ENCODE peak calls at places on chromosomes 7 and 10, in ten cellular contexts. T is foreskin keratinocyte; F is CD8-positive, alpha-beta T cell; Q is AG04450; I is AG09309; E is GM12865; C is GM12878; A is PC-3; D is tibial artery; V is psoas muscle. W is an unnamed sample.

GRCh38 chr10:119652361-119652760 is 1.2 kb downstream of the BAG3 start:
- DNase-seq in T (peak; percentile 56), F (no peak), Q (peak; percentile 34), I (peak; percentile 48), E (peak; percentile 42), C (no peak), A (peak; percentile 57), D (no peak), V (no peak), W (no peak)

GRCh38 chr10:57983226-57983870 is 284.3 kb downstream of the IPMK start:
- DNase-seq in T (peak; percentile 63), F (no peak), Q (no peak), I (no peak), E (no peak), C (no peak), A (peak; percentile 64), D (no peak), V (no peak), W (no peak)

GRCh38 chr7:39950473-39951155 is 558 bp downstream of the CDK13 start:
- DNase-seq in T (no peak), F (peak; percentile 4), Q (no peak), I (no peak), E (peak; percentile 61), C (no peak), A (peak; percentile 23), D (peak; percentile 29), V (peak; percentile 83), W (peak; percentile 35)

GRCh38 chr10:16117305-16117695 is 257.0 kb upstream of the MINDY3 start:
- DNase-seq in T (no peak), F (no peak), Q (no peak), I (no peak), E (no peak), C (no peak), A (no peak), D (no peak), V (no peak), W (no peak)

GRCh38 chr10:126357169-126357568 is 31.1 kb downstream of the ADAM12 start:
- DNase-seq in T (no peak), F (no peak), Q (no peak), I (no peak), E (no peak), C (no peak), A (no peak), D (no peak), V (no peak), W (no peak)

GRCh38 chr10:60466267-60467201 is 76.9 kb upstream of the ANK3 start:
- DNase-seq in T (no peak), F (no peak), Q (peak; percentile 11), I (no peak), E (no peak), C (no peak), A (peak; percentile 99), D (no peak), V (no peak), W (no peak)

GRCh38 chr7:152925412-152926147 is 166.0 kb downstream of the ACTR3B start:
- DNase-seq in T (no peak), F (no peak), Q (no peak), I (no peak), E (no peak), C (no peak), A (no peak), D (no peak), V (no peak), W (peak; percentile 58)

GRCh38 chr10:111824128-111824527 is 359.4 kb downstream of the GPAM start:
- DNase-seq in T (no peak), F (no peak), Q (no peak), I (no peak), E (no peak), C (no peak), A (no peak), D (no peak), V (no peak), W (no peak)

GRCh38 chr10:1404236-1404952 is 332.9 kb downstream of the ADARB2 start:
- DNase-seq in T (no peak), F (no peak), Q (no peak), I (no peak), E (no peak), C (no peak), A (no peak), D (no peak), V (no peak), W (no peak)

GRCh38 chr10:1403508-1404230 is 333.7 kb downstream of the ADARB2 start:
- DNase-seq in T (no peak), F (no peak), Q (no peak), I (no peak), E (no peak), C (no peak), A (no peak), D (no peak), V (no peak), W (no peak)

GRCh38 chr10:1406172-1406975 is 331.0 kb downstream of the ADARB2 start:
- DNase-seq in T (no peak), F (no peak), Q (no peak), I (no peak), E (no peak), C (no peak), A (no peak), D (no peak), V (no peak), W (no peak)

GRCh38 chr10:1402821-1403507 is 334.4 kb downstream of the ADARB2 start:
- DNase-seq in T (no peak), F (no peak), Q (no peak), I (no peak), E (no peak), C (no peak), A (no peak), D (no peak), V (no peak), W (no peak)

DNA sequence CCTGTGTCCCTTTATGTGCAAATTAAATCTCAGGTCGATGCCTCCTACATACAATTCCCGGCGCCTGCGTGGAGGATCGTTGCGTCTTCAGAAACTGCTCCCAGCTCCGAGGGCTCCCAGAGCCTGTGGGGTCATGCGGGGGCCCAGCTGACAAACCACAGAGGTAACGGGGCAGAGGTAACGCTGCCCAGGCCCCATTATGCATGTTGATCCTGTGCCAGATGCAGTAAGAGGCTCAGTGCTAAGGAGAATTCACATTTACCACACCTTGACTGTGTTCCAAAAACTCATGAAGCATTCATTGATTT is 332.4 kb downstream of the ADARB2 start:
- DNase-seq in T (no peak), F (no peak), Q (no peak), I (no peak), E (no peak), C (no peak), A (no peak), D (no peak), V (no peak), W (no peak)
- TF ChIP-seq CTCF in T (no peak), F (no peak), Q (no peak), I (no peak), E (no peak), C (no peak), A (no peak), D (no peak), V (no peak), W (no peak)

DNA sequence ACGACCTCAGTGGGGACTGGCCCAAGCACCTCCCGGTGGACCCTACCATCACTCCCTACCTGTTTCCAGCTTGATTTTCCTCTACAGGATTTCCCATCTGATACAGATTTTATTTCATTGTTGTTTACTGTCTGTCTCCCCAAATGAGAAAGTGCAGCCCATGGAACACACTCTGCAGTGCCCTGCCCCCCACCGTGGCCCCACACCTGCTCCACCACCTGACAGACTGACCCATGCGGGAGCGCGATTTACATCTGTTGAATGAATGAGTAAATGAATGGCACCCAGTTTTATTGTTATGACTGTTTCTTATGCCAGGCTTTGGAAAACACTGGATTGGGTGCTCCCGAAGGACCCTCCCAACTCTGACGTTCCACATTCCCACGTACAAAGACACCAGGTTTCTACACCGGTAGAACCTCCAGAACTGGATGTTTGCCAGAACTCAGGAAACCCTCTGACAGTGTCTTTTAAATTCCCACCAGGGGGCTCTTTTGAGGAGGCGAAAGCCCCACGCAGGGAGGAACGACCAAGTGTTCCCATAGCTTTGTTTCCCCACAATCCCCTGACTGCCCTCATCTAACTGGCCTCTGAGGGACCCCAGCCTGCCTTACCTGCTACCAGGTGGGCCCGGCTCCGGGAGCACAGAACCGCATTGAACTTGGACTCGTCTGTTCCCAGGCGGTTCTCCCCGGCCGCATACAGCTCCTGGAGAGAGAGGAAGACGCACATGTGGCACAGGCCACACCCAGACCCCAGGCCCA is 29.0 kb downstream of the PLAC9 start:
- DNase-seq in T (no peak), F (no peak), Q (no peak), I (no peak), E (no peak), C (no peak), A (peak; percentile 76), D (no peak), V (no peak), W (no peak)
- TF ChIP-seq CTCF in T (peak; percentile 27), F (no peak), Q (peak; percentile 39), I (peak; percentile 9), E (peak; percentile 1), C (no peak), A (peak; percentile 89), D (no peak), V (peak; percentile 5), W (peak; percentile 52)

DNA sequence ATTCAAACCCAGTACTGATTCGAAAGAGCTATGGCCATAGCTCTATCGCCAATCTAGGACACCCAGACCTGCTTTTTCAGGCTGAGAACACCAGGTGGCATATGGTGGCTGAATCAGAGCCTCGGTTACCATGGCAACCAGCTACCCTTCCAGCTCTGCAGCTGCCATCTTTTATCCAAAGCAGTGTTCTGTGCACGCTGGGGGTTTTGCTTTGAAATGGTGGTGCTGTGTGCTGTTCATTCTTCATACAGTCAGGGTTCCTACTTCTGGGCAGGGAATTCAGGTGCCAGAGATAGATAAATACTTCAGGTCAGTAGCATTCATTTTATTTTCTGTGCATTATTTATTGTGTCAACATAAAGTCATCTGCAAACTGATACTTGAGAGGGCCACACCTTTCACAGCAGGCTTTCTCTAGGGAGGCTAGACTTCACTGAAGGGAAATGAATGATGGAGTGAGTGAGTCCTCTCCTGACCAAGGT is 85.4 kb downstream of the AKR1D1 start:
- DNase-seq in T (peak; percentile 72), F (peak; percentile 43), Q (peak; percentile 65), I (peak; percentile 67), E (peak; percentile 96), C (peak; percentile 76), A (peak; percentile 90), D (peak; percentile 66), V (no peak), W (peak; percentile 62)
- TF ChIP-seq CTCF in T (peak; percentile 57), F (peak; percentile 69), Q (peak; percentile 69), I (peak; percentile 75), E (peak; percentile 70), C (peak; percentile 91), A (peak; percentile 82), D (peak; percentile 42), V (peak; percentile 46), W (peak; percentile 68)

DNA sequence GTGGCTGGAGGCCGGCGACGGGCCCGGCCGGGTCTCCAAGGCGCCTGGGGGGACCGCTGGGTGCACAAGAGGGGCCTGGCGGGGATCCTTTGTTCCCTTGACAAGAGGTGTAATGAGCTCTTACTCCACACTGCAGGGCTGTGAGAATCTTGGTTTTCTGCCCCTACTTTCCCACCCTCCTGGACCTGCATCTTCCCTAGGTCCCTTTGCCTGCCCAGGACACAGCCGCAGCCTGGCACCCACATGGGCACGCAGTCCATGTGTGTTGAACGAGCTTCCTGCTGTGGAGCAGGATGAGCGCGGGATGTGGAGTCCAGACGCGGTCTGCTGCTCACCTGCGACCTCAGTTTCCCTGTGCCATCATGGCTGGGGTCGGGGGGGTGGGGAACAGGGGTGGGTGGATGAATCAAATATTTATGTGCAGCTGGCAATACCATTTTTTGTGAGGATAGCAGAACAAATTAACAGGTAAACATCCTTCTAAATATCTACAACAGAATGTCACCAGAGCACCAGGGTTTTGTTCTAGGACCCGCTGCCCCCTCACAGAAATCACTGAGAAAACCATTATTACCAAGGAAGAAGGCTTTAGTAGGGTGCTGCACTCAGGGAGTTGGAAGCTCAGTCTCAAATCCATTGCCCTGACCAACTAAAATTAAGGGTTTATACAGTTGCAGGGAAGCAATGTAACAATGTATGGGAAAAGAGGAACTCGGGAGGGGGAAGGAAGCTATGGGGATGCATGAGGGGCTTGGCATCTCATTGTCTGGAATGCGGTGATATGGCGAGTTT is 474 bp upstream of the NSMCE4A start:
- DNase-seq in T (no peak), F (no peak), Q (no peak), I (no peak), E (no peak), C (no peak), A (no peak), D (no peak), V (no peak), W (no peak)
- TF ChIP-seq CTCF in T (no peak), F (no peak), Q (no peak), I (no peak), E (no peak), C (no peak), A (no peak), D (no peak), V (peak; percentile 64), W (no peak)

W was measured in progenitor cell of endocrine pancreas.